ENCODE peak calls at places on chromosomes 11 and 22, in eight cellular contexts. D is IMR-90, P is GM12865, Y is AG04450, E is mucosa of descending colon, S is lower lobe of right lung, A is psoas muscle, T is foreskin fibroblast. U is an unnamed sample.

GRCh38 chr11:79236541-79236971 is 204.3 kb downstream of the TENM4 start:
- DNase-seq in S (no peak), P (no peak), A (peak), Y (peak), E (no peak), D (peak), T (peak), U (no peak)

GRCh38 chr11:15768321-15768720 is 588.0 kb downstream of the SOX6 start:
- DNase-seq in A (no peak), E (no peak), Y (no peak), S (no peak), T (no peak), P (no peak), D (no peak), U (no peak)

GRCh38 chr11:119373917-119374631 is 7.4 kb downstream of the USP2 start:
- DNase-seq in S (no peak), T (peak), D (peak), P (peak), Y (peak), E (peak), A (peak), U (no peak)

GRCh38 chr11:134951305-134951700 is 539.3 kb upstream of the B3GAT1 start:
- DNase-seq in D (peak), Y (peak), T (peak), S (no peak), A (peak), P (no peak), E (no peak), U (no peak)

GRCh38 chr11:122733301-122733686 is 77.8 kb downstream of the UBASH3B start:
- DNase-seq in A (peak), Y (peak), T (no peak), D (peak), P (no peak), E (no peak), S (peak), U (no peak)

GRCh38 chr11:1835671-1836010 is 851 bp downstream of the SYT8 start:
- DNase-seq in P (no peak), Y (no peak), S (peak), D (no peak), E (peak), A (no peak), T (no peak), U (no peak)

GRCh38 chr11:64400096-64400495 is 41.1 kb downstream of the RPS6KA4 start:
- DNase-seq in S (no peak), Y (no peak), E (no peak), T (peak), D (no peak), A (peak), P (no peak), U (no peak)

GRCh38 chr22:50508897-50509296 is 873 bp downstream of the NCAPH2 start:
- DNase-seq in A (no peak), T (no peak), D (no peak), Y (no peak), E (no peak), P (peak), S (no peak), U (no peak)

GRCh38 chr11:20015529-20016427 is 144.5 kb downstream of the DBX1 start:
- DNase-seq in D (no peak), E (no peak), A (no peak), P (no peak), S (no peak), T (no peak), Y (no peak), U (no peak)

GRCh38 chr11:69122642-69123431 is 32.9 kb upstream of the SMIM38 start:
- DNase-seq in A (peak), T (peak), S (peak), Y (peak), D (peak), P (peak), E (peak), U (peak)
- H3K4me3 ChIP-seq in A (no peak), T (no peak), S (peak), Y (no peak), D (no peak), P (no peak), E (no peak), U (peak)

DNA sequence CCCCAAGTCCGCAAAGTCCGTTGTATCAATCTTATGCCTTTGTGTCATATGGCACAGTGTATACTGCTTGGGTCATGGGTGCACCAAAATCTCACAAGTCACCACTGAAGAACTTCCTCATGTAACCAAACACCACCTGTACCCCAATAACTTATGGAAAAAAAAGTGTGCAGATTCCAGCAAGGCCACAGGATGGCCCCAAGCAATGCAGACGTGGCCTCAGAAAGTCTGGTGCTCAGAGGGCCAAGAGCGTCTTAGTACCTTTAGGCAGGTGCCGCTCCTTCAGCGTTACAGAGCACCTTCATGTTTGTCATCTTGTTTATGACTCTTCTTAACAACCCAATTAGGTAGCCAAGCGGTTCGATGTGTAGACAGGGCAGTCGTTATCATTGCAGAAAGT is 65.3 kb downstream of the PRDM11 start:
- DNase-seq in Y (no peak), S (no peak), D (no peak), P (no peak), A (no peak), T (peak), E (no peak), U (no peak)
- TF ChIP-seq CTCF in Y (no peak), S (no peak), D (peak), P (no peak), A (no peak), T (no peak), E (no peak), U (peak)

GRCh38 chr11:46345881-46346484 is 1.3 kb upstream of the DGKZ start:
- DNase-seq in Y (no peak), D (no peak), S (no peak), A (no peak), E (peak), T (no peak), P (peak), U (no peak)
- H3K4me3 ChIP-seq in Y (no peak), D (no peak), S (peak), A (peak), E (no peak), T (no peak), P (peak), U (no peak)

GRCh38 chr11:34839969-34840368 is 76.2 kb downstream of the APIP start:
- DNase-seq in S (no peak), A (no peak), D (no peak), T (no peak), P (no peak), E (no peak), Y (no peak), U (no peak)

GRCh38 chr11:34837246-34837856 is 78.8 kb downstream of the APIP start:
- DNase-seq in D (no peak), E (no peak), T (peak), P (no peak), Y (no peak), S (no peak), A (no peak), U (no peak)

GRCh38 chr11:34844466-34845112 is 71.6 kb downstream of the APIP start:
- DNase-seq in Y (no peak), P (no peak), S (no peak), A (no peak), E (no peak), T (no peak), D (no peak), U (no peak)

GRCh38 chr11:34846467-34846866 is 69.7 kb downstream of the APIP start:
- DNase-seq in Y (no peak), S (no peak), T (peak), P (no peak), E (no peak), A (no peak), D (no peak), U (no peak)

GRCh38 chr11:34840736-34841386 is 75.3 kb downstream of the APIP start:
- DNase-seq in S (no peak), P (peak), T (no peak), E (no peak), D (peak), Y (no peak), A (no peak), U (peak)
- TF ChIP-seq CTCF in S (peak), P (peak), T (peak), E (no peak), D (peak), Y (peak), A (peak), U (peak)

DNA sequence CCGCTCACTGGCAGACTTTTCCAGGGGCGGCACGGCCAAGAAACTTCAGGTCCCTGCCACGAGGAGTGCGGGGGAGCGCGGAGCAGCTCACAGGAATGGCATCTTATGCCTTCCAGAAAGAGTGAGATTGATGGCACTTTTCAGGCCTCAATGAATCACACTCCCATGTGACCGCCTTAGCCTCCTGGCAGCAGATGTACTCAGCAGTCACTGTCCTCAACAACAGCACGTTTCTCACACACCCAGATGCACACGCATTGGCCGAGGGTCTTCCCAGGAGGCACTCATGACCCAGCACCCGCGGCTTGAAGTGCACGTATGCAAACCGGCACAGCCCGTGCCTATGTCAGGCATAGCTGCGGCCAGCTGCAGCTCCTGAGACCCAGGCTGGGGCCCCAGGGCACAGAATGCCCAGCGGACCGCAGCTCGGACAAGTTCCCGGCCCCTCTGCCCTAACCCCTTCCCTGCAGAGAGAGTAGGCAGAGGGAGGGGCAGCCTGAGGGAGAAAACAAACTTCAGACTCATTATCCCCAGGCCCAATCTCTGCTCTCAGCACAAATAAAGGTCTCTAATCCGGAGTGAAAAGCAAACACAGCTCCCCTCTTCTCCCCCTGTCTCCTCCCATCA is 48.3 kb downstream of the RPUSD4 start:
- DNase-seq in T (peak), E (no peak), S (no peak), P (no peak), D (peak), Y (peak), A (peak), U (peak)
- H3K4me3 ChIP-seq in T (no peak), E (no peak), S (no peak), P (no peak), D (no peak), Y (no peak), A (no peak), U (no peak)

GRCh38 chr22:31106001-31106571 is 1.3 kb downstream of the SELENOM start:
- DNase-seq in Y (no peak), E (no peak), P (no peak), T (peak), A (no peak), S (no peak), D (no peak), U (no peak)
- TF ChIP-seq CTCF in Y (peak), E (no peak), P (no peak), T (no peak), A (no peak), S (no peak), D (peak), U (no peak)

GRCh38 chr11:84322211-84322610 is 1036.0 kb upstream of the CCDC90B start:
- DNase-seq in Y (no peak), S (no peak), E (no peak), P (no peak), D (no peak), A (no peak), T (no peak), U (no peak)
- H3K4me3 ChIP-seq in Y (no peak), S (no peak), E (no peak), P (no peak), D (no peak), A (no peak), T (no peak), U (no peak)